ENCODE peak calls at places on chromosomes 4 and X, in five cellular contexts. H is right atrium auricular region, Z is esophagus squamous epithelium, P is A673, M is heart left ventricle. E is an unnamed sample.

GRCh38 chr4:144712775-144713174 is 66.8 kb downstream of the HHIP start:
- DNase-seq in Z (no peak), P (no peak), M (no peak), H (no peak), E (no peak)

GRCh38 chr4:37685211-37685725 is 908 bp downstream of the RELL1 start:
- DNase-seq in M (peak), P (peak), H (no peak), Z (no peak), E (peak)

GRCh38 chr4:118968813-118969212 is 80.2 kb downstream of the SYNPO2 start:
- DNase-seq in Z (no peak), H (no peak), M (no peak), P (no peak), E (no peak)

GRCh38 chr4:84887824-84888223 is 78.7 kb downstream of the WDFY3 start:
- DNase-seq in P (peak), Z (no peak), H (no peak), M (no peak), E (peak)

GRCh38 chrX:49174723-49175122 is 3.0 kb downstream of the PLP2 start:
- DNase-seq in M (no peak), Z (no peak), H (no peak), P (peak), E (no peak)

GRCh38 chrX:79080131-79080530 is 64.4 kb upstream of the GPR174 start:
- DNase-seq in Z (no peak), P (no peak), H (no peak), M (no peak), E (no peak)

GRCh38 chrX:9885150-9885549 is 82.0 kb upstream of the CLDN34 start:
- DNase-seq in P (peak), Z (no peak), H (no peak), M (peak), E (peak)

GRCh38 chrX:2576793-2577192 is 76.0 kb upstream of the DHRSX start:
- DNase-seq in M (no peak), H (no peak), Z (no peak), P (no peak), E (no peak)

GRCh38 chr4:107966903-107967302 is 22.8 kb upstream of the HADH start:
- DNase-seq in Z (no peak), H (no peak), P (no peak), M (no peak), E (no peak)

GRCh38 chrX:16445166-16445752 is 204.7 kb upstream of the S100G start:
- DNase-seq in P (peak), M (no peak), H (no peak), Z (no peak), E (peak)

GRCh38 chrX:19807414-19807813 is 80.0 kb downstream of the SH3KBP1 start:
- DNase-seq in Z (no peak), H (no peak), M (no peak), P (no peak), E (no peak)
- H3K4me3 ChIP-seq in Z (no peak), H (no peak), M (no peak), P (no peak), E (no peak)

GRCh38 chr4:111979921-111980320 is 165.3 kb upstream of the FAM241A start:
- DNase-seq in P (no peak), H (no peak), M (no peak), Z (no peak), E (no peak)

GRCh38 chr4:111985386-111985890 is 159.8 kb upstream of the FAM241A start:
- DNase-seq in P (no peak), H (no peak), M (no peak), Z (no peak), E (no peak)

GRCh38 chr4:111986125-111986524 is 159.1 kb upstream of the FAM241A start:
- DNase-seq in Z (no peak), P (no peak), M (no peak), H (no peak), E (no peak)

GRCh38 chr4:111984169-111984873 is 160.9 kb upstream of the FAM241A start:
- DNase-seq in P (no peak), H (no peak), Z (no peak), M (no peak), E (no peak)

GRCh38 chr4:111982089-111982488 is 163.2 kb upstream of the FAM241A start:
- DNase-seq in Z (no peak), M (no peak), H (no peak), P (no peak), E (no peak)
- H3K4me3 ChIP-seq in Z (no peak), M (no peak), H (no peak), P (no peak), E (no peak)

GRCh38 chr4:176839656-176840055 is 46.9 kb upstream of the VEGFC start:
- DNase-seq in Z (no peak), M (no peak), H (no peak), P (no peak), E (no peak)

GRCh38 chr4:176841730-176842129 is 49.0 kb upstream of the VEGFC start:
- DNase-seq in P (peak), M (no peak), H (no peak), Z (no peak), E (no peak)

GRCh38 chr4:176837176-176837915 is 44.6 kb upstream of the VEGFC start:
- DNase-seq in P (no peak), Z (no peak), H (no peak), M (no peak), E (no peak)

GRCh38 chr4:176840166-176840565 is 47.4 kb upstream of the VEGFC start:
- DNase-seq in P (no peak), H (no peak), Z (no peak), M (no peak), E (peak)

DNA sequence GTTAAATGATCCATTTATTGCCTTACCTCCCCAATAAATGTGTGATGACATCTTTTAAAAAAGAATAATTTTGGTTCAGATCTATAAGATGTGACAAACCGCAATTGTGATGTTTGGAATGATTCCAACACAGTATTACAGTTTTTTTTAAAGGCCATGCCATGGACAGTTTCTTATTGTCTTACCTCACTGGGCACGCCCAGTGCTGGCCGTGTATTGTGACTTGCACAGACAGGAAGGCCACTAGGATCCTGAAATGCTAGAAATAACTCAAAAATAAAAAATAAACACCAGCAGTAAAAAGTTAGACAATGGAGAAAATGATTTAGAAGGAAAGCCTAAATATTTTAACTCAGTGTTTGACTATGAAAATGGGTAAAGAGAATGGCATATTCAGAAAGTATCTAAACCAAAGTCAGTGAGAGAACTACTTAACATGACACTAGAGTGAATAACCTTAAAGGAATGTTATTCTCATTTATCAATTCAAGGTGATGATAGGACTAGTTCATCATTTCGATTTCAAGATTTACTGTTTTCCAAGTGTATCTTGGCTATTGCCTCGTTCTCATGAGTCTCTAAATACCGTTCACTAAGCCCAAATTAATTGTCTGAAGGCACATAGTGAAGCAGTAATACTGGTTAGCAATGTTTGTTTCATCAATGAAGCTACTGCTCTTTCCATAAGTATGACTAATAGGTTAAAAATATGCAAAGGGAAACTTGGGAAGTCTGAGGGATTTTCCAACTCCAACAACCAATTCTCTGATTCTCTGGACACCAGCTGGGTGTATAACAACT is 46.1 kb upstream of the VEGFC start:
- DNase-seq in M (peak), H (no peak), Z (no peak), P (no peak), E (no peak)
- H3K4me3 ChIP-seq in M (no peak), H (no peak), Z (no peak), P (no peak), E (no peak)

GRCh38 chrX:119685225-119686066 is 7.5 kb downstream of the SEPTIN6 start:
- DNase-seq in H (peak), P (peak), Z (no peak), M (peak), E (peak)
- H3K4me3 ChIP-seq in H (no peak), P (no peak), Z (no peak), M (no peak), E (no peak)

GRCh38 chr4:40856836-40857362 is 107.1 kb downstream of the NSUN7 start:
- DNase-seq in P (peak), H (peak), M (peak), Z (no peak), E (no peak)
- H3K4me3 ChIP-seq in P (peak), H (peak), M (peak), Z (peak), E (no peak)

DNA sequence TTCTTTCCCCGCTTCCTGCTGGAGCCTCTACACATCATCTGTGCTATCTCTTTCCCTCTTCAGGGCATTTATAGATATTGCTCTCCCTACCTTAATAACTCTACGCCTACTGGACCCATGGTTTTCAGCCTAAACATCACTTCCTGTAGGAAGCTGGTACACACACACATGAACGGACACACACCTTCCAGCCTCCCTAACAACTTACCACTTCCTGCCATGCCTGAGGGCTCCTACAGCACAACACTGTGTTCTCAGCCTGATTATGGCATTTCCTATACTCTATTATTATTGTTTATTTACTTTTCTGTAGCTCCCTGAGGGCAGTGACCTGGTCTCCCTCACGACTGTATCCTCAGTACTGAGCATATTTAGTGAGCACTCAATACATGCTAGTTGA is 163.6 kb upstream of the MAP3K15 start:
- DNase-seq in H (no peak), P (no peak), M (no peak), Z (no peak), E (no peak)
- H3K4me3 ChIP-seq in H (no peak), P (no peak), M (no peak), Z (no peak), E (no peak)

GRCh38 chr4:8025668-8026067 is 86.0 kb upstream of the AFAP1 start:
- DNase-seq in P (no peak), Z (no peak), H (no peak), M (no peak), E (no peak)

GRCh38 chr4:8028884-8029568 is 89.4 kb upstream of the AFAP1 start:
- DNase-seq in M (no peak), P (no peak), H (no peak), Z (no peak), E (no peak)

GRCh38 chr4:8024073-8024786 is 84.6 kb upstream of the AFAP1 start:
- DNase-seq in Z (no peak), M (no peak), P (no peak), H (no peak), E (no peak)

GRCh38 chr4:8028368-8028767 is 88.7 kb upstream of the AFAP1 start:
- DNase-seq in M (no peak), Z (no peak), P (no peak), H (no peak), E (no peak)

DNA sequence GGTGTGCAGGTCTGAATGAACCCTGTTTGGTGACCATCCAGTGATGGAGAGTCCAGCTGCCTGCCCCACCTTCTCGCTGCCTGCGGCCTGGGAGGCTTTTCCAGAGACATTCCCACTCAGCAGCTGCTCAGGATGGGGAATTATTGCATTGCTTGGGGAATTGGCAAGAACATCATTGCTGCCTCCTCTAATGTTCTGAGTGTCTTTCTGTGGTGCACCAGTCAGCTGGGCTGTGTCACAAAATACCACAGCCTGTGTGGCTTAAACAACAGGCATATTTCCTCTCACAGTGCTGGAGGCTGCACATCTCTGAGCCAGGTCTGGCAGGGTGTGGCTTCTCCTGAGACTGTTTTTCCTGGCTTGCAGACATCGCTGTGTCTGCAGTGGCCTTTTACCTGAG is 86.8 kb upstream of the AFAP1 start:
- DNase-seq in Z (no peak), H (no peak), P (no peak), M (no peak), E (peak)
- H3K4me3 ChIP-seq in Z (no peak), H (no peak), P (no peak), M (no peak), E (no peak)

GRCh38 chr4:110702326-110702725 is 79.4 kb upstream of the PITX2 start:
- DNase-seq in P (no peak), Z (no peak), M (no peak), H (no peak), E (no peak)

GRCh38 chr4:110704748-110705439 is 82.0 kb upstream of the PITX2 start:
- DNase-seq in M (no peak), H (no peak), P (no peak), Z (no peak), E (no peak)

GRCh38 chr4:110705440-110705782 is 82.5 kb upstream of the PITX2 start:
- DNase-seq in Z (no peak), H (no peak), M (no peak), P (no peak), E (no peak)
- H3K4me3 ChIP-seq in Z (no peak), H (no peak), M (no peak), P (no peak), E (no peak)

GRCh38 chr4:80207172-80207583 is 9.9 kb downstream of the PRDM8 start:
- DNase-seq in Z (no peak), P (no peak), M (no peak), H (no peak), E (no peak)
- H3K4me3 ChIP-seq in Z (no peak), P (no peak), M (peak), H (peak), E (no peak)

GRCh38 chrX:154459843-154460242 is 1.8 kb downstream of the PLXNA3 start:
- DNase-seq in Z (no peak), M (no peak), H (no peak), P (no peak), E (no peak)
- H3K4me3 ChIP-seq in Z (no peak), M (peak), H (peak), P (peak), E (no peak)